ENCODE peak calls at places on chromosome 18, in seven cellular contexts. F is H9, A is neuronal stem cell, L is IMR-90, B is H1, Y is trophoblast cell, H is mesenchymal stem cell. G is an unnamed sample.

GRCh38 chr18:34887881-34888580 is 153.2 kb upstream of the MAPRE2 start:
- DNase-seq in L (no peak), H (no peak), Y (no peak), B (no peak), F (no peak), A (no peak), G (no peak)

GRCh38 chr18:80198994-80199748 is 48.1 kb downstream of the PARD6G start:
- DNase-seq in B (no peak), L (no peak), H (no peak), Y (no peak), F (no peak), A (no peak), G (no peak)

GRCh38 chr18:39591647-39592046 is 2026.0 kb upstream of the CELF4 start:
- DNase-seq in F (peak), L (no peak), H (no peak), Y (no peak), A (no peak), B (peak), G (peak)

GRCh38 chr18:39105095-39105494 is 1539.5 kb upstream of the CELF4 start:
- DNase-seq in F (no peak), H (no peak), A (no peak), L (no peak), Y (peak), B (no peak), G (no peak)

GRCh38 chr18:60020107-60020925 is 120.5 kb downstream of the PMAIP1 start:
- DNase-seq in A (no peak), H (peak), L (peak), Y (no peak), F (no peak), B (no peak), G (no peak)

GRCh38 chr18:79200546-79201268 is 131.5 kb downstream of the ATP9B start:
- DNase-seq in F (peak), B (peak), Y (peak), A (peak), H (peak), L (peak), G (peak)

GRCh38 chr18:44458777-44459176 is 221.9 kb upstream of the SETBP1 start:
- DNase-seq in H (peak), B (no peak), Y (peak), A (no peak), L (peak), F (no peak), G (peak)

GRCh38 chr18:72652990-72653593 is 109.0 kb upstream of the CBLN2 start:
- DNase-seq in B (peak), F (peak), Y (peak), L (no peak), A (peak), H (peak), G (peak)

GRCh38 chr18:69995774-69996173 is 48.1 kb upstream of the CD226 start:
- DNase-seq in F (no peak), B (no peak), Y (no peak), H (no peak), A (no peak), L (no peak), G (no peak)

GRCh38 chr18:61854578-61854977 is 38.2 kb downstream of the RNF152 start:
- DNase-seq in L (peak), H (peak), F (no peak), A (no peak), Y (no peak), B (no peak), G (no peak)

GRCh38 chr18:62384610-62385097 is 59.5 kb downstream of the TNFRSF11A start:
- DNase-seq in Y (peak), F (peak), H (peak), A (no peak), L (no peak), B (no peak), G (peak)

GRCh38 chr18:58942486-58942885 is 77.8 kb downstream of the ZNF532 start:
- DNase-seq in B (no peak), Y (no peak), F (no peak), L (no peak), A (no peak), H (no peak), G (no peak)

GRCh38 chr18:32881009-32881408 is 108.2 kb upstream of the KLHL14 start:
- DNase-seq in B (no peak), H (no peak), A (no peak), F (no peak), Y (no peak), L (no peak), G (no peak)

GRCh38 chr18:74389161-74389927 is 67.8 kb downstream of the DIPK1C start:
- DNase-seq in Y (no peak), H (no peak), F (no peak), L (no peak), B (no peak), A (no peak), G (peak)

GRCh38 chr18:73446502-73446901 is 578.7 kb upstream of the NETO1 start:
- DNase-seq in Y (no peak), F (no peak), A (no peak), L (no peak), H (no peak), B (no peak), G (no peak)

GRCh38 chr18:3916082-3916481 is 466.1 kb downstream of the TGIF1 start:
- DNase-seq in Y (no peak), H (no peak), F (no peak), L (no peak), B (no peak), A (no peak), G (no peak)

GRCh38 chr18:56068030-56068671 is 480.2 kb upstream of the TCF4 start:
- DNase-seq in B (no peak), H (peak), L (peak), F (no peak), A (no peak), Y (no peak), G (peak)

GRCh38 chr18:45835057-45835634 is 9.7 kb downstream of the SIGLEC15 start:
- DNase-seq in A (no peak), B (no peak), L (no peak), F (no peak), Y (no peak), H (no peak), G (no peak)

GRCh38 chr18:650428-650858 is 7.0 kb upstream of the TYMS start:
- DNase-seq in F (no peak), A (no peak), L (no peak), B (no peak), Y (no peak), H (no peak), G (no peak)

GRCh38 chr18:54192900-54193299 is 31.6 kb downstream of the MBD2 start:
- DNase-seq in H (no peak), A (no peak), B (no peak), F (no peak), L (no peak), Y (peak), G (no peak)

GRCh38 chr18:54197747-54198411 is 26.6 kb downstream of the MBD2 start:
- DNase-seq in Y (no peak), F (no peak), H (no peak), A (no peak), L (no peak), B (no peak), G (no peak)

GRCh38 chr18:54192415-54192814 is 32.1 kb downstream of the MBD2 start:
- DNase-seq in H (no peak), Y (peak), B (no peak), F (no peak), A (no peak), L (no peak), G (no peak)

GRCh38 chr18:54191352-54191751 is 33.1 kb downstream of the MBD2 start:
- DNase-seq in A (no peak), H (no peak), B (no peak), F (no peak), Y (peak), L (no peak), G (peak)

GRCh38 chr18:54193786-54194185 is 30.7 kb downstream of the MBD2 start:
- DNase-seq in Y (no peak), L (no peak), A (no peak), F (no peak), H (no peak), B (no peak), G (no peak)
- H2BK5ac ChIP-seq in Y (no peak), L (no peak), A (no peak), F (no peak), H (no peak), B (no peak), G (no peak)

GRCh38 chr18:9086015-9086414 is 16.5 kb upstream of the NDUFV2 start:
- DNase-seq in F (no peak), H (no peak), Y (no peak), L (no peak), B (no peak), A (no peak), G (no peak)
- H2BK120ac ChIP-seq in F (no peak), H (no peak), Y (no peak), L (no peak), B (no peak), A (no peak), G (no peak)

GRCh38 chr18:77207540-77207939 is 42.1 kb upstream of the GALR1 start:
- DNase-seq in L (peak), H (peak), Y (peak), F (peak), B (no peak), A (no peak), G (peak)
- H2BK5ac ChIP-seq in L (peak), H (no peak), Y (no peak), F (no peak), B (no peak), A (no peak), G (no peak)

GRCh38 chr18:54947115-54947514 is 12.1 kb downstream of the CCDC68 start:
- DNase-seq in A (no peak), B (no peak), L (no peak), F (no peak), Y (no peak), H (no peak), G (no peak)

GRCh38 chr18:54948350-54948837 is 10.9 kb downstream of the CCDC68 start:
- DNase-seq in H (peak), A (no peak), F (no peak), B (no peak), Y (no peak), L (peak), G (no peak)

GRCh38 chr18:54942569-54942968 is 16.7 kb downstream of the CCDC68 start:
- DNase-seq in L (no peak), Y (peak), F (no peak), B (no peak), A (no peak), H (no peak), G (no peak)

GRCh38 chr18:54946149-54946581 is 13.1 kb downstream of the CCDC68 start:
- DNase-seq in A (no peak), L (peak), F (no peak), B (no peak), H (peak), Y (peak), G (no peak)

DNA sequence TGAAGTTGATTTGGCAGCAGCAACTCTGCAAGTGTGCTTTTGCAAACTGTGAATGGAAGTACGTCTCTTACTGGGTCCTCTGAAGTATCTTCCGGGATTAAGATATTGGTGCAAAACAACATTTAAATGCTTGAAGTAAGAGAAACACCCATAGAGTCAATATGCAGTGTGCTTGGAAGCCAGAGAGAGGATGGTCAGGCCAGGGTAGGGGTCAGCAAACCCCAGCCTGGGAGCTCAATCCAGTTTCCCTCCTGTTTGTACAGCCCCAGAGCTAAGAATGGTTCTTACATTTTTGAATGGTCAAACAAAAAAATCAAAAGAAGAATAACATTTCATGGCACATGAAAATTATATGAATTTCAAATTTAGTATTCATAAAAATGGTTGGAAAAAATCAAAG is 13.5 kb downstream of the CCDC68 start:
- DNase-seq in B (no peak), F (no peak), L (no peak), H (no peak), A (no peak), Y (no peak), G (no peak)
- H2BK120ac ChIP-seq in B (no peak), F (no peak), L (peak), H (no peak), A (no peak), Y (no peak), G (no peak)

DNA sequence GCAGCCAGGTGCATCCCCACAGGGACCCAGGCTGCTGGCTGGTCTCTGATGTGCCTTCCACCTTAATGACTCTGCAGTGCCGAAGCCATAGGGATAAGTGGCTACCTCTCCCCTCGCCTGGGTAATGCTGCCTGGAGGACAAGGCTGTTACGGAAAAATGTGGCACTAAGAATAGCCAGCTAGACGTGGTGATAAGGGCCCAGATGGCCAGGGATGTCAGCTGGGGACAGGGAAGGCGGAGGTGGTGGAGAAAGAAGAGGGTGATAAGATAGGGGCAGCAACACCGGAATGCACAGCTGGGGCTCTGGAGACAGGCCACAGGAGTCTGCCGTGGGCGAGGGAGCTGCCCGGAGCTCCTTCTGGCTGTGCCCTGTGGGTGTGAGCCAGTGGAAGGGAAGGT is 170.6 kb downstream of the FHOD3 start:
- DNase-seq in B (no peak), Y (peak), L (no peak), A (no peak), H (no peak), F (no peak), G (peak)
- H2BK5ac ChIP-seq in B (no peak), Y (no peak), L (no peak), A (no peak), H (no peak), F (no peak), G (peak)

DNA sequence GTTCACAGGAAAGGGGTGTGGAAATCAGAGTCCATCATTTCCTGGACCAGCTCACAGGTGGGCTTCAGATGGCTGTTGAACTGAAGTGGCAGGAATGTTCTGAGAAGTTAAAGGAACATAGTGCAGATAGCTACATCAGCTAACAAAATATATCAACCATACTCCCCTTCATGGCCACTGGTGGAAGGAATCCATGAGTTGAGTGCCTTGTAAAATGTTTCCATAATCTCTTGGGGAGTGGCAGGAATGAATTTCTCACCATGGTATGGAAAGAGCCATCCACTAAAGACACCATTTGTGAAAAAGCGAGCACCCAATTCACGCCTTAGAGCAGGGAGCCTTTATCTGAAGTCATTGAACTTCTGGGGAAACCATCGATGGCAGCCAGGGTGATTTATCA is at the start of gene LINC00305:
- DNase-seq in L (no peak), B (no peak), H (no peak), F (no peak), Y (no peak), A (no peak), G (no peak)
- H2BK120ac ChIP-seq in L (no peak), B (no peak), H (no peak), F (no peak), Y (no peak), A (no peak), G (no peak)

DNA sequence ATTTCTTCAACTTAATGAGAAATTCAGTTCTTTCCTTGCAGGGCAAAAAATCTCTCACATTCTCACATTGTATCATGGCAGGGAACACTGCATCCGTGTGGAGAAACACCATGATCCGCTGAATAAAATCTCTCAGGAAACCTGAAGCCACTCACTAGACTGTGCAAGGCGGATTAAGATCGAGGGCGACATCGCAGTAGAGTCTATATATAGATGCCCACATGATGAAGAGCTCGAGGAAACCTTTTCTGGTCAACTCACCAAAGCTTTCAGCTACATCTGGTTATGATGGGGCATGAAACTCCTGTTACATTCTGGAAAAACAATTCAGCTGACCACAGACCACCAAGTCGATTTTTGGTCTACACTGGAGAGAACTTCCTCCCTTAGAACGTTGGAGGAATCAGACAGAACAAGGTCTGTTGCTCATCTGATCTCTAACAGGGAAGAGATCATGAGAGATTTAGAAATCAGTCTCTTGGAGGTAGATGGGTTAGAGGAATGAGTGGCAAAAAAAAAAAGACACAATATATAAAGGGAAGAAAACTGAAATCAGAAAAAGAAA is 163.0 kb upstream of the ZNF516 start:
- DNase-seq in L (no peak), A (no peak), F (no peak), Y (no peak), B (no peak), H (no peak), G (no peak)
- H2BK5ac ChIP-seq in L (no peak), A (no peak), F (no peak), Y (no peak), B (no peak), H (no peak), G (no peak)

GRCh38 chr18:37553633-37554398 is 11.8 kb downstream of the CELF4 start:
- DNase-seq in L (no peak), F (peak), B (no peak), Y (no peak), H (no peak), A (no peak), G (peak)
- H2BK120ac ChIP-seq in L (no peak), F (peak), B (no peak), Y (no peak), H (no peak), A (no peak), G (no peak)

GRCh38 chr18:57432765-57433400 is 2.3 kb upstream of the ONECUT2 start:
- DNase-seq in H (no peak), L (no peak), F (no peak), A (no peak), Y (no peak), B (no peak), G (peak)
- H2BK5ac ChIP-seq in H (no peak), L (no peak), F (no peak), A (no peak), Y (no peak), B (no peak), G (no peak)

GRCh38 chr18:49275448-49275847 is 185.0 kb downstream of the DYM start:
- DNase-seq in Y (no peak), H (no peak), B (no peak), A (no peak), L (no peak), F (no peak), G (no peak)
- H2BK120ac ChIP-seq in Y (no peak), H (no peak), B (no peak), A (no peak), L (no peak), F (no peak), G (no peak)

G was measured in mesendoderm.